ENCODE peak calls at places on chromosome 1, in seven cellular contexts. L is SK-N-SH, N is GM12891, X is K562, Z is HepG2, G is GM12878, H is H1. C is an unnamed sample.

GRCh38 chr1:1306070-1306660 is 1.6 kb downstream of the ACAP3 start:
- DNase-seq in L (peak; percentile 52), N (no peak), X (peak; percentile 58), Z (peak; percentile 60), G (no peak), H (no peak), C (no peak)

GRCh38 chr1:40258445-40258769 is 371 bp downstream of the ZMPSTE24 start:
- DNase-seq in L (no peak), N (no peak), X (peak; percentile 35), Z (peak; percentile 3), G (no peak), H (no peak), C (no peak)

GRCh38 chr1:30133414-30134055 is 589.9 kb downstream of the MATN1 start:
- DNase-seq in L (peak; percentile 31), N (no peak), X (no peak), Z (no peak), G (no peak), H (no peak), C (no peak)

GRCh38 chr1:44021581-44022321 is 9.5 kb downstream of the SLC6A9 start:
- DNase-seq in L (no peak), N (no peak), X (no peak), Z (no peak), G (no peak), H (no peak), C (no peak)

GRCh38 chr1:159879977-159880376 is 17.5 kb upstream of the VSIG8 start:
- DNase-seq in L (no peak), N (no peak), X (peak; percentile 48), Z (no peak), G (no peak), H (no peak), C (no peak)

GRCh38 chr1:205020466-205020865 is 22.5 kb upstream of the CNTN2 start:
- DNase-seq in L (no peak), N (no peak), X (no peak), Z (no peak), G (no peak), H (no peak), C (no peak)

GRCh38 chr1:58089898-58090535 is 456.5 kb downstream of the OMA1 start:
- DNase-seq in L (no peak), N (no peak), X (no peak), Z (peak; percentile 83), G (no peak), H (no peak), C (no peak)

GRCh38 chr1:158353333-158354038 is at the start of gene CD1E:
- DNase-seq in L (no peak), N (no peak), X (no peak), Z (no peak), G (no peak), H (no peak), C (no peak)

GRCh38 chr1:67715819-67716218 is 30.8 kb downstream of the GADD45A start:
- DNase-seq in L (no peak), N (no peak), X (no peak), Z (no peak), G (no peak), H (no peak), C (no peak)

GRCh38 chr1:67711850-67712202 is 26.8 kb downstream of the GADD45A start:
- DNase-seq in L (no peak), N (no peak), X (peak; percentile 46), Z (no peak), G (no peak), H (no peak), C (no peak)

GRCh38 chr1:67711150-67711849 is 26.3 kb downstream of the GADD45A start:
- DNase-seq in L (no peak), N (no peak), X (peak; percentile 58), Z (no peak), G (no peak), H (no peak), C (no peak)

GRCh38 chr1:67710417-67710816 is 25.4 kb downstream of the GADD45A start:
- DNase-seq in L (no peak), N (no peak), X (no peak), Z (no peak), G (no peak), H (no peak), C (no peak)

GRCh38 chr1:67713071-67713806 is 28.2 kb downstream of the GADD45A start:
- DNase-seq in L (peak; percentile 85), N (no peak), X (peak; percentile 61), Z (peak; percentile 45), G (no peak), H (no peak), C (no peak)
- TF ChIP-seq POLR2AphosphoS5 in L (no peak), N (no peak), X (no peak), Z (no peak), G (no peak), H (no peak), C (no peak)

GRCh38 chr1:178011864-178012476 is 42.1 kb upstream of the SEC16B start:
- DNase-seq in L (no peak), N (no peak), X (no peak), Z (no peak), G (no peak), H (no peak), C (no peak)
- TF ChIP-seq TAF1 in L (no peak), N (no peak), X (no peak), Z (no peak), G (no peak), H (no peak), C (no peak)

DNA sequence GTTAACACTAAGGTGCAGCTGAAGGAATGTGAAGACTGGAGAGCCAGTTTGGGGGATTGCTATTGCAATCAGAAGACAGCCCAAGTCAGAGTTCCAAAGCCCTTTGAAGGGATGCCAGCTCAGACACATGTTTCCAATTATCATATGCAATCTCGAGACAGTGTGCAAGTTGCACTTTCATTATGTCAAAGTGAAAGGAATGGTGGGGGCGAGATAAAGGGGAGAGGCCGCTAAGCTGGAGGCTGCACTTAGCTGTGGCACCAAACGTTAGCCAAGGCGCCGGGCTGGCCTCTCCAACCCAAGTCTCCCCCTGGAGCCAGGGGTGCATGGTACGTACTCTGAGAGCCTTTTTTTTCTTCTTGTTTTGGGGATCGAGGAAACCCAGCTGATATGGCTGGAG is 58.0 kb downstream of the NGF start:
- DNase-seq in L (peak; percentile 72), N (no peak), X (no peak), Z (no peak), G (no peak), H (no peak), C (no peak)
- TF ChIP-seq POLR2AphosphoS5 in L (peak; percentile 82), N (no peak), X (no peak), Z (no peak), G (no peak), H (no peak), C (no peak)

DNA sequence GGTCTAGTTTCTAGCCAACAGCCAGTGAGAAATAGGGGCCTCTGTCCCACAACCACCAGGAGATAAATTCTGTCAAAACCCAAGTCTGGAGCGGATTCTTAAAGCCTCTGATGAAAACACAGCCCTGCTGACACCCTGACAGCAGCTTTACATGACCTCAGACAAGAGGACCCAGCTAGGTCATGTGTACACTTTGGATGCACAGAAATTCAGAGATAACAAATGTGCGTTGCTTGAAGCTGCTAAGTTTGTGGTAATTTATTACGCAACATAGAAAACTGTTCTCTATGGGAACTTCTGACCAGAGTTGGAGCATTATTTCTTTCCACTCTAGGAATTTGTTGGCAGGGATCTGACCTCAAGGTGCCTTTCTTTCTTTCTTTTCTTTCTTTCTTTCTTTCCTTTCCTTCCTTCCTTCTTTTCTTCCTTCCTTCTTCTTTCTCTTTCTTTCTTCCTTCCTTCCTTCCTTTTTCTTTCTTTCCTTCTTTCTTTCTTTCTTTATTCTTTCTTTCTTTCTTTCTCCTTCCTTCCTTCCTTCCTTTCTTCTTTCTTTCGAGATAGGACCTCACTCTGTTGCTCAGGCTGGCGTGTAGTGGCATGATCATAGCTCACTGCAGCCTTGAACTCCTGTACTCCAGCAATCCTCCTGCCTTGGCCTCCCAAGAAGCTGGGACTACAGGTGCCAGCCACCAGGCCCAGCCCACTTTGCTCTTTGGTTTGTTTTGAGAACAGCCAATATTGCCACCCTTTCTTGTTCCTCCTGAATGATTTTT is 14.8 kb upstream of the HMGCS2 start:
- DNase-seq in L (no peak), N (no peak), X (no peak), Z (peak; percentile 46), G (no peak), H (peak; percentile 29), C (no peak)
- TF ChIP-seq TAF1 in L (no peak), N (no peak), X (no peak), Z (no peak), G (no peak), H (no peak), C (no peak)

DNA sequence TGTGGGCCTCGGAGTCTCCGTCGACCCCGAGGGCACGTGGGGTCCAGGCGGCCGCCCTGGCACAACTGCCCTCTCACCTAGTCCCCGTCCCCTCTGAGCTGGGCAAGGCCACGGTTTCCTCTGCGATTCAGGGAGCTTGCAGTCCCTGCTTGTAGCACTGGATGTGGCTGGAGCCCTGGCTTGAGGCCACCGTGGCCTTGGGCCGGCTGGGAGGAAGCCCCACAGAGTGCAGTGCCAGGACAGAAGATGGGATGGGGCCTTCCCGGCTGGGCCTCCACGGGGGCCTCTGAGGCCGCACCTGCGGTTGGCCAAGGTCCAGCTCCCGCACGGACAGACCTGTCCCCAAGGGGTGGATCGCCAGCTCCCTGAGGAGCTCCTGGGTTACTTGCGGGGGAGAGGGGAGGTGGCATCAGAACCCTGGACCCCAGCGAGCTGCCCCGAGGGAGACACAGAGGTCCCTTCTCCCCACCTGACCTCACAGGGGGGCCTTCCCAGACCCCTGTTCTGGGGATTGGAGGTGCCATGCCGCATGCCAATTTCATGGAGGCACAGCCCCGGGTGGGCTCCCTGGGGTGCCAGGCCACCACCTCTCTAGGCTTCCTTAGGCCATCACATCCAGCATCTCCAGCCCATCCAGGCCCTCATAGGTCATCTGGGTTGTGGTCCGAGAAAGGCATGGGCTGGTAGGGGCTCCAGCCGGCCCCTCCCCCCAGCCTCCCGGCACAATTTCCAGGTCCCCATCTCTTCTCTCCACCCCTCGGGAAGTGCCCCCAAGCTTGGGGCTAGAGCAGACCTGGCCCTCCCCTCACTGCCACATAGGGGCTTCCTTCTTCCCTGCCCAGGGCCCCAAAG is 80.8 kb downstream of the MORN1 start:
- DNase-seq in L (no peak), N (no peak), X (no peak), Z (no peak), G (no peak), H (no peak), C (no peak)
- TF ChIP-seq POLR2AphosphoS5 in L (no peak), N (no peak), X (no peak), Z (no peak), G (no peak), H (peak; percentile 32), C (no peak)

DNA sequence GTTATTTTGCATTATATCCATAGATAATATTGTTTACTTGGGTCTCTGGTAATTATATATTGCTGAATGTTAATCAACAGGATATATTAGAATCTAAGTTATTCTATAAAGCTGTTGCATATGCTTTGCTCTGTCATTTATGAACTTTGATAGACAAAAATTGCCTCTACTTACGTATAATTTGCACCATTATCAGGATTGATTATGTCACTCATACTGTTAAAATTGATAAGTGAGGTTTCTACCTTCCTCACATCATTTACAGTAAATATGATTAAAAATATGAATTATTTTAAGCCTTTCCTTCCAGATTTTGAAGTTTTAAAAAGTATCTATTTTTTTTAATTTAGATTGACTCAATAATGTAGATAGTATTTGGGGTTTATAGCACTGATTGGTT is 1540.4 kb upstream of the PRMT6 start:
- DNase-seq in L (no peak), N (no peak), X (no peak), Z (no peak), G (no peak), H (no peak), C (no peak)
- TF ChIP-seq TAF1 in L (no peak), N (no peak), X (no peak), Z (no peak), G (no peak), H (no peak), C (no peak)

C was measured in GM12892.